ENCODE peak calls at places on chromosomes 3 and 15, in ten cellular contexts. J is heart left ventricle, A is neural progenitor cell, Z is ovary, H is A549, T is K562, I is lower lobe of right lung, X is OCI-LY7, M is endodermal cell, Q is gastrocnemius medialis. W is an unnamed sample.

GRCh38 chr3:141940204-141940776 is 63.8 kb downstream of the ATP1B3 start:
- DNase-seq in J (no peak), A (peak; percentile 15), Z (no peak), H (peak; percentile 47), T (no peak), I (no peak), X (peak; percentile 39), M (no peak), Q (no peak), W (peak; percentile 72)

GRCh38 chr3:193552911-193553310 is 1.8 kb downstream of the ATP13A4 start:
- DNase-seq in J (no peak), A (no peak), Z (no peak), H (no peak), T (no peak), I (peak; percentile 62), X (no peak), M (no peak), Q (no peak), W (no peak)

GRCh38 chr3:187742351-187743171 is 2.7 kb downstream of the BCL6 start:
- DNase-seq in J (peak; percentile 71), A (no peak), Z (no peak), H (no peak), T (peak; percentile 17), I (peak; percentile 46), X (peak; percentile 63), M (no peak), Q (peak; percentile 73), W (peak; percentile 37)

GRCh38 chr3:40971191-40972168 is 227.8 kb upstream of the CTNNB1 start:
- DNase-seq in J (peak; percentile 76), A (no peak), Z (peak; percentile 72), H (peak; percentile 62), T (no peak), I (peak; percentile 78), X (peak; percentile 57), M (no peak), Q (peak; percentile 57), W (peak; percentile 68)

GRCh38 chr15:58569455-58569854 is 137.7 kb downstream of the LIPC start:
- DNase-seq in J (no peak), A (no peak), Z (no peak), H (no peak), T (no peak), I (no peak), X (no peak), M (no peak), Q (no peak), W (no peak)

GRCh38 chr3:50256978-50257890 is 11.7 kb upstream of the SEMA3B start:
- DNase-seq in J (no peak), A (peak; percentile 71), Z (no peak), H (no peak), T (no peak), I (no peak), X (peak; percentile 49), M (peak; percentile 92), Q (no peak), W (peak; percentile 76)

GRCh38 chr3:112647122-112647521 is 6.2 kb upstream of the CCDC80 start:
- DNase-seq in J (no peak), A (peak; percentile 52), Z (no peak), H (peak; percentile 61), T (no peak), I (no peak), X (no peak), M (peak; percentile 80), Q (no peak), W (no peak)

GRCh38 chr3:157128771-157129671 is 30.9 kb downstream of the CCNL1 start:
- DNase-seq in J (no peak), A (peak; percentile 16), Z (no peak), H (peak; percentile 24), T (peak; percentile 14), I (peak; percentile 67), X (no peak), M (peak; percentile 74), Q (no peak), W (peak; percentile 82)

GRCh38 chr3:52057806-52058099 is 1.4 kb upstream of the DUSP7 start:
- DNase-seq in J (no peak), A (no peak), Z (no peak), H (no peak), T (no peak), I (no peak), X (no peak), M (no peak), Q (no peak), W (no peak)

GRCh38 chr3:52059781-52060180 is 3.4 kb upstream of the DUSP7 start:
- DNase-seq in J (no peak), A (no peak), Z (no peak), H (no peak), T (no peak), I (no peak), X (no peak), M (no peak), Q (no peak), W (no peak)

GRCh38 chr3:52056521-52056967 is at the start of gene DUSP7:
- DNase-seq in J (peak; percentile 84), A (peak; percentile 93), Z (peak; percentile 75), H (peak; percentile 21), T (peak; percentile 74), I (peak; percentile 78), X (peak; percentile 84), M (peak; percentile 81), Q (peak; percentile 57), W (peak; percentile 81)

GRCh38 chr3:52056968-52057805 is 816 bp upstream of the DUSP7 start:
- DNase-seq in J (peak; percentile 100), A (peak; percentile 99), Z (peak; percentile 100), H (peak; percentile 92), T (peak; percentile 97), I (peak; percentile 99), X (peak; percentile 99), M (peak; percentile 100), Q (peak; percentile 99), W (peak; percentile 99)

GRCh38 chr3:52058111-52058510 is 1.7 kb upstream of the DUSP7 start:
- DNase-seq in J (no peak), A (no peak), Z (no peak), H (no peak), T (no peak), I (no peak), X (peak; percentile 36), M (no peak), Q (no peak), W (no peak)
- H3K4me1 ChIP-seq in J (peaks cover 18% of the 10 kb centered on the region), A (peaks cover 8% of the 10 kb centered on the region), Z (peaks cover 13% of the 10 kb centered on the region), H (peaks cover 24% of the 10 kb centered on the region), T (peaks cover 45% of the 10 kb centered on the region), I (peaks cover 44% of the 10 kb centered on the region), X (peaks cover 37% of the 10 kb centered on the region), M (peaks cover 3% of the 10 kb centered on the region), Q (peaks cover 21% of the 10 kb centered on the region), W (peaks cover 28% of the 10 kb centered on the region)

GRCh38 chr15:64617727-64618126 is 157.3 kb downstream of the ZNF609 start:
- DNase-seq in J (no peak), A (peak; percentile 7), Z (no peak), H (no peak), T (no peak), I (no peak), X (no peak), M (no peak), Q (no peak), W (no peak)

GRCh38 chr15:64618138-64618537 is 157.3 kb downstream of the RBPMS2 start:
- DNase-seq in J (no peak), A (no peak), Z (no peak), H (no peak), T (no peak), I (no peak), X (no peak), M (no peak), Q (no peak), W (no peak)

GRCh38 chr15:64619880-64620839 is 155.2 kb downstream of the RBPMS2 start:
- DNase-seq in J (no peak), A (no peak), Z (no peak), H (no peak), T (no peak), I (no peak), X (no peak), M (no peak), Q (no peak), W (no peak)

GRCh38 chr15:64620991-64621495 is 154.3 kb downstream of the RBPMS2 start:
- DNase-seq in J (no peak), A (no peak), Z (no peak), H (no peak), T (no peak), I (no peak), X (no peak), M (no peak), Q (no peak), W (no peak)

GRCh38 chr15:64618569-64618968 is 156.8 kb downstream of the RBPMS2 start:
- DNase-seq in J (no peak), A (no peak), Z (no peak), H (no peak), T (no peak), I (no peak), X (no peak), M (no peak), Q (no peak), W (no peak)
- H3K4me1 ChIP-seq in J (no peaks in the 10 kb centered on the region), A (peaks cover 11% of the 10 kb centered on the region), Z (peaks cover 7% of the 10 kb centered on the region), H (peaks cover 30% of the 10 kb centered on the region), T (peaks cover 6% of the 10 kb centered on the region), I (peaks cover 44% of the 10 kb centered on the region), X (peaks cover 28% of the 10 kb centered on the region), M (no peaks in the 10 kb centered on the region), Q (peaks cover 39% of the 10 kb centered on the region), W (peaks cover 25% of the 10 kb centered on the region)

DNA sequence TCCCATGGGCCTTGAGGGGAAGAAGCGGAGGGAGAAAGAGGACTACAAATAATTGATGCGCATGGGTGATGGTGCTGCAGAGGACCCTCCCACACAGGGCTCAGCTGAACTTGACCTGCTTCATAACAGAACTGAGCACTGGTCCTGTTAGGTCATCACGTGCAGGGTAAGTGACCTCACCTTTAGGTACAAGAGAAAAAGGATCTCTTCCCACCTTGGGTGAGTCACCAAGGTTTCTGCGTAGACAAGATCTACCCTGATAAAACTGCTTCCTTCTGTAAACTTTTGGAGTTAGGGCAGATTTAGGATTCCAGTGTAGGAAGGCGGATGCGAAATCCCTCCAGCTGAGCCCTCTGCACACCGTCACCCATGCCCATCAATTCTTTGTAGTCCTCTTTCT is 67.1 kb downstream of the FEM1B start:
- DNase-seq in J (no peak), A (no peak), Z (no peak), H (no peak), T (no peak), I (no peak), X (no peak), M (no peak), Q (no peak), W (no peak)
- H3K4me1 ChIP-seq in J (peaks cover 27% of the 10 kb centered on the region), A (no peaks in the 10 kb centered on the region), Z (peaks cover 6% of the 10 kb centered on the region), H (no peaks in the 10 kb centered on the region), T (no peaks in the 10 kb centered on the region), I (peaks cover 18% of the 10 kb centered on the region), X (no peaks in the 10 kb centered on the region), M (no peaks in the 10 kb centered on the region), Q (peaks cover 40% of the 10 kb centered on the region), W (no peaks in the 10 kb centered on the region)

GRCh38 chr15:28914483-28915023 is 28.8 kb downstream of the APBA2 start:
- DNase-seq in J (no peak), A (no peak), Z (no peak), H (no peak), T (peak; percentile 61), I (peak; percentile 34), X (no peak), M (peak; percentile 40), Q (no peak), W (no peak)

GRCh38 chr15:28915041-28915810 is 29.5 kb downstream of the APBA2 start:
- DNase-seq in J (no peak), A (no peak), Z (no peak), H (no peak), T (no peak), I (no peak), X (no peak), M (peak; percentile 32), Q (no peak), W (no peak)

GRCh38 chr15:28913171-28913765 is 27.5 kb downstream of the APBA2 start:
- DNase-seq in J (no peak), A (peak; percentile 36), Z (no peak), H (peak; percentile 24), T (no peak), I (peak; percentile 34), X (no peak), M (peak; percentile 54), Q (no peak), W (no peak)

GRCh38 chr15:28912422-28912821 is 26.6 kb downstream of the APBA2 start:
- DNase-seq in J (no peak), A (no peak), Z (no peak), H (no peak), T (peak; percentile 70), I (peak; percentile 30), X (no peak), M (peak; percentile 42), Q (no peak), W (no peak)

GRCh38 chr15:28914046-28914445 is 28.3 kb downstream of the APBA2 start:
- DNase-seq in J (no peak), A (no peak), Z (no peak), H (no peak), T (no peak), I (no peak), X (no peak), M (peak; percentile 13), Q (no peak), W (no peak)
- H3K4me1 ChIP-seq in J (no peaks in the 10 kb centered on the region), A (peaks cover 58% of the 10 kb centered on the region), Z (no peaks in the 10 kb centered on the region), H (peaks cover 3% of the 10 kb centered on the region), T (peaks cover 65% of the 10 kb centered on the region), I (no peaks in the 10 kb centered on the region), X (no peaks in the 10 kb centered on the region), M (no peaks in the 10 kb centered on the region), Q (no peaks in the 10 kb centered on the region), W (no peaks in the 10 kb centered on the region)